ENCODE peak calls at places on chromosomes 7 and 10, in ten cellular contexts. N is BJ; J is activated T-cell treated with anti-CD3 and anti-CD28 coated beads, Interleukin-2, amount 50 U/mL, for 48 hours; X is GM12891; L is spleen; F is left cardiac atrium; W is NCI-H1092; K is T-helper 1 cell; M is mesendoderm; V is NCI-H1105 treated with DMSO at 0.1 percent for 48 hours. T is an unnamed sample.

GRCh38 chr7:96989241-96989858 is 16.0 kb upstream of the DLX6 start:
- DNase-seq in W (no peak), X (no peak), N (no peak), V (no peak), K (no peak), J (no peak), F (no peak), M (peak; percentile 59), L (no peak), T (no peak)

GRCh38 chr7:25862254-25862992 is 289.6 kb upstream of the NFE2L3 start:
- DNase-seq in L (peak; percentile 92), N (peak; percentile 100), V (peak; percentile 100), W (peak; percentile 100), K (peak; percentile 53), J (peak; percentile 97), F (peak; percentile 81), M (peak; percentile 100), X (peak; percentile 53), T (peak; percentile 100)

GRCh38 chr7:129951076-129952011 is 1.4 kb downstream of the UBE2H start:
- DNase-seq in N (no peak), V (peak; percentile 26), J (peak; percentile 31), X (no peak), W (no peak), L (no peak), F (no peak), K (no peak), M (peak; percentile 53), T (no peak)

GRCh38 chr10:72690071-72690755 is 1.7 kb upstream of the MCU start:
- DNase-seq in W (no peak), V (no peak), K (no peak), J (no peak), M (no peak), L (no peak), N (no peak), F (no peak), X (no peak), T (no peak)

GRCh38 chr10:113987805-113988204 is 55.9 kb upstream of the ADRB1 start:
- DNase-seq in J (no peak), V (no peak), K (no peak), W (no peak), F (peak; percentile 59), L (no peak), X (no peak), M (peak; percentile 11), N (no peak), T (no peak)

GRCh38 chr7:66344166-66344565 is 139.0 kb downstream of the TPST1 start:
- DNase-seq in X (no peak), M (no peak), N (no peak), V (no peak), J (no peak), K (no peak), W (no peak), L (no peak), F (no peak), T (no peak)

GRCh38 chr7:71497233-71497946 is 365.4 kb downstream of the GALNT17 start:
- DNase-seq in J (no peak), M (no peak), V (no peak), X (no peak), K (no peak), W (no peak), N (no peak), F (peak; percentile 59), L (peak; percentile 75), T (no peak)

GRCh38 chr10:4384254-4384653 is 441.8 kb upstream of the AKR1E2 start:
- DNase-seq in V (no peak), X (no peak), L (no peak), K (no peak), M (no peak), N (no peak), W (no peak), F (no peak), J (no peak), T (no peak)

GRCh38 chr10:44393051-44393630 is 8.2 kb upstream of the CXCL12 start:
- DNase-seq in L (no peak), X (no peak), F (no peak), M (no peak), V (no peak), K (no peak), W (no peak), J (peak; percentile 1), N (peak; percentile 83), T (peak; percentile 74)

GRCh38 chr10:80477813-80478212 is 23.7 kb downstream of the TSPAN14 start:
- DNase-seq in K (no peak), L (no peak), V (no peak), W (no peak), F (no peak), M (peak; percentile 46), N (no peak), J (peak; percentile 36), X (no peak), T (peak; percentile 83)

GRCh38 chr7:95324396-95324795 is at the start of gene PON1:
- DNase-seq in L (peak; percentile 73), X (peak; percentile 12), M (no peak), J (no peak), V (no peak), N (no peak), W (no peak), F (no peak), K (no peak), T (peak; percentile 66)

GRCh38 chr7:151875862-151876111 is 1.1 kb downstream of the PRKAG2 start:
- DNase-seq in J (no peak), X (peak; percentile 42), V (no peak), N (no peak), L (no peak), M (no peak), W (no peak), F (no peak), K (no peak), T (no peak)

GRCh38 chr10:11440250-11441150 is 170.9 kb downstream of the USP6NL start:
- DNase-seq in M (no peak), V (no peak), N (no peak), F (no peak), J (peak; percentile 65), X (no peak), W (no peak), L (no peak), K (no peak), T (peak; percentile 51)

T was measured in islet precursor cell.